ENCODE peak calls at places on chromosomes 11 and 22, in ten cellular contexts. One of them, this sample, is unnamed. For H3K4me1 and H3K36me3, the result is how much of the 10 kb centered on the place peaks cover.

GRCh38 chr22:21444701-21445436 is 22.3 kb upstream of the TMEM191C start:
- DNase-seq in adrenal gland: no peak
- DNase-seq in mesenchymal stem cell: no peak
- DNase-seq in body of pancreas: no peak
- DNase-seq in heart left ventricle: peak
- DNase-seq in fibroblast of lung: no peak
- DNase-seq in thoracic aorta: no peak
- DNase-seq in kidney: peak
- DNase-seq in cardiac muscle cell: no peak
- DNase-seq in sigmoid colon: peak
- DNase-seq in this sample: no peak

GRCh38 chr11:4991066-4991465 is 3.6 kb upstream of the OR51L1 start:
- DNase-seq in adrenal gland: no peak
- DNase-seq in mesenchymal stem cell: no peak
- DNase-seq in body of pancreas: no peak
- DNase-seq in heart left ventricle: no peak
- DNase-seq in fibroblast of lung: peak
- DNase-seq in thoracic aorta: no peak
- DNase-seq in kidney: no peak
- DNase-seq in cardiac muscle cell: peak
- DNase-seq in sigmoid colon: no peak
- DNase-seq in this sample: no peak

GRCh38 chr11:10514210-10514609 is 26.8 kb downstream of the RNF141 start:
- DNase-seq in adrenal gland: no peak
- DNase-seq in mesenchymal stem cell: peak
- DNase-seq in body of pancreas: no peak
- DNase-seq in heart left ventricle: no peak
- DNase-seq in fibroblast of lung: no peak
- DNase-seq in thoracic aorta: no peak
- DNase-seq in kidney: no peak
- DNase-seq in cardiac muscle cell: peak
- DNase-seq in sigmoid colon: no peak
- DNase-seq in this sample: no peak

GRCh38 chr11:2574553-2575535 is 125.0 kb downstream of the KCNQ1OT1 start:
- DNase-seq in adrenal gland: no peak
- DNase-seq in mesenchymal stem cell: no peak
- DNase-seq in body of pancreas: peak
- DNase-seq in heart left ventricle: peak
- DNase-seq in fibroblast of lung: no peak
- DNase-seq in thoracic aorta: no peak
- DNase-seq in kidney: peak
- DNase-seq in cardiac muscle cell: peak
- DNase-seq in sigmoid colon: peak
- DNase-seq in this sample: peak

GRCh38 chr22:45105281-45105700 is 58.4 kb upstream of the NUP50 start:
- DNase-seq in adrenal gland: no peak
- DNase-seq in mesenchymal stem cell: peak
- DNase-seq in body of pancreas: no peak
- DNase-seq in heart left ventricle: no peak
- DNase-seq in fibroblast of lung: peak
- DNase-seq in thoracic aorta: no peak
- DNase-seq in kidney: no peak
- DNase-seq in cardiac muscle cell: peak
- DNase-seq in sigmoid colon: no peak
- DNase-seq in this sample: peak

GRCh38 chr11:14902650-14903350 is 10.8 kb upstream of the CYP2R1 start:
- DNase-seq in adrenal gland: no peak
- DNase-seq in mesenchymal stem cell: peak
- DNase-seq in body of pancreas: no peak
- DNase-seq in heart left ventricle: no peak
- DNase-seq in fibroblast of lung: peak
- DNase-seq in thoracic aorta: no peak
- DNase-seq in kidney: no peak
- DNase-seq in cardiac muscle cell: peak
- DNase-seq in sigmoid colon: no peak
- DNase-seq in this sample: peak

GRCh38 chr11:108559340-108559739 is 34.2 kb downstream of the EXPH5 start:
- DNase-seq in adrenal gland: no peak
- DNase-seq in mesenchymal stem cell: peak
- DNase-seq in body of pancreas: no peak
- DNase-seq in heart left ventricle: no peak
- DNase-seq in fibroblast of lung: peak
- DNase-seq in thoracic aorta: no peak
- DNase-seq in kidney: no peak
- DNase-seq in cardiac muscle cell: peak
- DNase-seq in sigmoid colon: no peak
- DNase-seq in this sample: peak

GRCh38 chr11:116946414-116946813 is 109.0 kb upstream of the APOA1 start:
- DNase-seq in adrenal gland: no peak
- DNase-seq in mesenchymal stem cell: peak
- DNase-seq in body of pancreas: no peak
- DNase-seq in heart left ventricle: no peak
- DNase-seq in fibroblast of lung: peak
- DNase-seq in thoracic aorta: no peak
- DNase-seq in kidney: no peak
- DNase-seq in cardiac muscle cell: peak
- DNase-seq in sigmoid colon: no peak
- DNase-seq in this sample: peak

GRCh38 chr11:92859290-92859689 is 110.2 kb upstream of the MTNR1B start:
- DNase-seq in adrenal gland: no peak
- DNase-seq in mesenchymal stem cell: no peak
- DNase-seq in body of pancreas: no peak
- DNase-seq in heart left ventricle: no peak
- DNase-seq in fibroblast of lung: no peak
- DNase-seq in thoracic aorta: no peak
- DNase-seq in kidney: no peak
- DNase-seq in cardiac muscle cell: peak
- DNase-seq in sigmoid colon: no peak
- DNase-seq in this sample: no peak

GRCh38 chr22:42343136-42343484 is 72.7 kb upstream of the TCF20 start:
- DNase-seq in adrenal gland: no peak
- DNase-seq in mesenchymal stem cell: no peak
- DNase-seq in body of pancreas: peak
- DNase-seq in heart left ventricle: no peak
- DNase-seq in fibroblast of lung: peak
- DNase-seq in thoracic aorta: no peak
- DNase-seq in kidney: no peak
- DNase-seq in cardiac muscle cell: no peak
- DNase-seq in sigmoid colon: no peak
- DNase-seq in this sample: no peak

GRCh38 chr11:19345848-19346681 is 105.3 kb upstream of the E2F8 start:
- DNase-seq in adrenal gland: no peak
- DNase-seq in mesenchymal stem cell: peak
- DNase-seq in body of pancreas: peak
- DNase-seq in heart left ventricle: peak
- DNase-seq in fibroblast of lung: no peak
- DNase-seq in thoracic aorta: no peak
- DNase-seq in kidney: peak
- DNase-seq in cardiac muscle cell: peak
- DNase-seq in sigmoid colon: no peak
- DNase-seq in this sample: no peak

GRCh38 chr11:35997908-35998307 is 54.0 kb downstream of the LDLRAD3 start:
- DNase-seq in adrenal gland: no peak
- DNase-seq in mesenchymal stem cell: no peak
- DNase-seq in body of pancreas: no peak
- DNase-seq in heart left ventricle: no peak
- DNase-seq in fibroblast of lung: no peak
- DNase-seq in thoracic aorta: no peak
- DNase-seq in kidney: no peak
- DNase-seq in cardiac muscle cell: no peak
- DNase-seq in sigmoid colon: no peak
- DNase-seq in this sample: no peak

DNA sequence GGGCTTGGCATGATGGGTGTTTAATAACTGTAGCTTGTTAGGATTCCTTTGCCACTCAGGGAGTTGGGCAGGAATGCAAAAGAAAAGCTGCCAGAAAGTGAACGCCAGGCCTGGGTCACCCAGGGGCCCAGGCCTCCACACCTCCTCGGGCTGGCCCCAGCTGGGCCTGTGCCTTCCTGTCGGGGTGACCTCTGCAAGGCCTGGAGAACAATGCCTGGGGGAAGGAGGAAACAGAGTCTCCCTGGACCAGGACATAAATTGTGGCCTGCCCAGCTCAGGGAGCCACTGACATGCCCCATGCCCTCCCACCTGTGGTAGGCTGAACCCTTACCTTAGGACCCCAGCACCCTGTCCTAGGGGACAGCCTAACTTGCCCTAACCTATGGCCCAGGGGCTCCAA is 21.9 kb downstream of the MN1 start:
- DNase-seq in adrenal gland: no peak
- DNase-seq in mesenchymal stem cell: no peak
- DNase-seq in body of pancreas: no peak
- DNase-seq in heart left ventricle: peak
- DNase-seq in fibroblast of lung: no peak
- DNase-seq in thoracic aorta: no peak
- DNase-seq in kidney: no peak
- DNase-seq in cardiac muscle cell: no peak
- DNase-seq in sigmoid colon: no peak
- DNase-seq in this sample: no peak
- H3K4me1 ChIP-seq in adrenal gland: under half
- H3K4me1 ChIP-seq in mesenchymal stem cell: under half
- H3K4me1 ChIP-seq in body of pancreas: under half
- H3K4me1 ChIP-seq in heart left ventricle: under half
- H3K4me1 ChIP-seq in fibroblast of lung: under half
- H3K4me1 ChIP-seq in thoracic aorta: half or more
- H3K4me1 ChIP-seq in kidney: under half
- H3K4me1 ChIP-seq in cardiac muscle cell: under half
- H3K4me1 ChIP-seq in sigmoid colon: under half
- H3K4me1 ChIP-seq in this sample: under half

GRCh38 chr11:65398362-65398910 is 12.0 kb downstream of the FRMD8 start:
- DNase-seq in adrenal gland: no peak
- DNase-seq in mesenchymal stem cell: no peak
- DNase-seq in body of pancreas: no peak
- DNase-seq in heart left ventricle: no peak
- DNase-seq in fibroblast of lung: no peak
- DNase-seq in thoracic aorta: no peak
- DNase-seq in kidney: no peak
- DNase-seq in cardiac muscle cell: no peak
- DNase-seq in sigmoid colon: no peak
- DNase-seq in this sample: no peak

GRCh38 chr11:65400295-65401072 is 14.0 kb downstream of the FRMD8 start:
- DNase-seq in adrenal gland: no peak
- DNase-seq in mesenchymal stem cell: no peak
- DNase-seq in body of pancreas: no peak
- DNase-seq in heart left ventricle: no peak
- DNase-seq in fibroblast of lung: no peak
- DNase-seq in thoracic aorta: no peak
- DNase-seq in kidney: no peak
- DNase-seq in cardiac muscle cell: no peak
- DNase-seq in sigmoid colon: no peak
- DNase-seq in this sample: no peak

GRCh38 chr11:65401073-65401802 is 14.8 kb downstream of the FRMD8 start:
- DNase-seq in adrenal gland: no peak
- DNase-seq in mesenchymal stem cell: no peak
- DNase-seq in body of pancreas: no peak
- DNase-seq in heart left ventricle: peak
- DNase-seq in fibroblast of lung: no peak
- DNase-seq in thoracic aorta: no peak
- DNase-seq in kidney: no peak
- DNase-seq in cardiac muscle cell: no peak
- DNase-seq in sigmoid colon: no peak
- DNase-seq in this sample: no peak

GRCh38 chr11:65399845-65400244 is 13.4 kb downstream of the FRMD8 start:
- DNase-seq in adrenal gland: no peak
- DNase-seq in mesenchymal stem cell: no peak
- DNase-seq in body of pancreas: no peak
- DNase-seq in heart left ventricle: no peak
- DNase-seq in fibroblast of lung: no peak
- DNase-seq in thoracic aorta: no peak
- DNase-seq in kidney: no peak
- DNase-seq in cardiac muscle cell: no peak
- DNase-seq in sigmoid colon: no peak
- DNase-seq in this sample: no peak

DNA sequence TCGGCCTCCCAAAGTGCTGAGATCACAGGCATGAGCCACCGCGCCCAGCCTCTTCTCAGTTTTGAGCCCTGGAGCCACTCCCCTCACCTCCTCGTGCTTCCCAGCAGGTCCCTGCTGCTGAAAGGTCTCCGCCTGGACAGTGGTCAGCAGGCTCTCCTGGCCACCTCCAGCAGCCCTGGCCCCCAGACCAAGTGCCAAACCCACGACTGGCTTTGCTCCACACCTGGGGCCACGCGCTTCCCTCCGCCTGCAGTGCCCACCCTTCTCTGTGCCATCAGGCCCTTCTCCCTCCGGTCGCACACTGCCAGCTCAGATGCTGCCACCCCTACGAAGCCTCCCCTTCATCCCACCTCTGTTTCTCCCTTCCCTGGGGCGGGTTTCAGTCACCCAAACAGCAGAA is 12.8 kb downstream of the FRMD8 start:
- DNase-seq in adrenal gland: no peak
- DNase-seq in mesenchymal stem cell: no peak
- DNase-seq in body of pancreas: no peak
- DNase-seq in heart left ventricle: peak
- DNase-seq in fibroblast of lung: no peak
- DNase-seq in thoracic aorta: no peak
- DNase-seq in kidney: no peak
- DNase-seq in cardiac muscle cell: no peak
- DNase-seq in sigmoid colon: no peak
- DNase-seq in this sample: no peak
- H3K36me3 ChIP-seq in adrenal gland: half or more
- H3K36me3 ChIP-seq in mesenchymal stem cell: half or more
- H3K36me3 ChIP-seq in body of pancreas: under half
- H3K36me3 ChIP-seq in heart left ventricle: half or more
- H3K36me3 ChIP-seq in fibroblast of lung: under half
- H3K36me3 ChIP-seq in thoracic aorta: under half
- H3K36me3 ChIP-seq in kidney: under half
- H3K36me3 ChIP-seq in cardiac muscle cell: under half
- H3K36me3 ChIP-seq in sigmoid colon: under half
- H3K36me3 ChIP-seq in this sample: under half

DNA sequence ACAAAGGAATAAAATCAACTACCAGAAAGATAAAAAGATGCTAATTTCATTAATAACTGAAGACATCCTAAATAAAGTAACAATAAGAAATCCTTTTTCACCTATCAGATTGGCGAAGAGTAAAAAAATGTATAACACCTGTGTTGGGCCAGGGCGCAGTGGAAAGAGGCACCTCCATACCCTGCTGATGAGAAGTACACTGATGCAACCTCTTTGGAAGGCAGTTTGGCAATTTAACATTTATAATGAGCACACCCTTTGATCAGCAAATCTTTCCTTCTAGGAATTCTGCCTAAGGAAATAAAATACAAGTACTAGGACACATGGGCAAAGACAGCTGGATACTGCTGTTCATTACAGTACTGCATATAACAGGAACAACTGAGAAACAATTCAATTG is 110.0 kb downstream of the RPL27A start:
- DNase-seq in adrenal gland: no peak
- DNase-seq in mesenchymal stem cell: no peak
- DNase-seq in body of pancreas: no peak
- DNase-seq in heart left ventricle: no peak
- DNase-seq in fibroblast of lung: no peak
- DNase-seq in thoracic aorta: no peak
- DNase-seq in kidney: no peak
- DNase-seq in cardiac muscle cell: no peak
- DNase-seq in sigmoid colon: no peak
- DNase-seq in this sample: no peak
- H3K4me1 ChIP-seq in adrenal gland: under half
- H3K4me1 ChIP-seq in mesenchymal stem cell: under half
- H3K4me1 ChIP-seq in body of pancreas: half or more
- H3K4me1 ChIP-seq in heart left ventricle: under half
- H3K4me1 ChIP-seq in fibroblast of lung: under half
- H3K4me1 ChIP-seq in thoracic aorta: under half
- H3K4me1 ChIP-seq in kidney: under half
- H3K4me1 ChIP-seq in cardiac muscle cell: under half
- H3K4me1 ChIP-seq in sigmoid colon: half or more
- H3K4me1 ChIP-seq in this sample: under half

GRCh38 chr11:78110830-78111229 is 28.6 kb downstream of the ALG8 start:
- DNase-seq in adrenal gland: no peak
- DNase-seq in mesenchymal stem cell: no peak
- DNase-seq in body of pancreas: no peak
- DNase-seq in heart left ventricle: no peak
- DNase-seq in fibroblast of lung: peak
- DNase-seq in thoracic aorta: no peak
- DNase-seq in kidney: no peak
- DNase-seq in cardiac muscle cell: no peak
- DNase-seq in sigmoid colon: no peak
- DNase-seq in this sample: no peak
- H3K36me3 ChIP-seq in adrenal gland: under half
- H3K36me3 ChIP-seq in mesenchymal stem cell: under half
- H3K36me3 ChIP-seq in body of pancreas: under half
- H3K36me3 ChIP-seq in heart left ventricle: half or more
- H3K36me3 ChIP-seq in fibroblast of lung: under half
- H3K36me3 ChIP-seq in thoracic aorta: under half
- H3K36me3 ChIP-seq in kidney: under half
- H3K36me3 ChIP-seq in cardiac muscle cell: under half
- H3K36me3 ChIP-seq in sigmoid colon: under half
- H3K36me3 ChIP-seq in this sample: under half